ENCODE peak calls at places on chromosomes 11 and 22, in eight cellular contexts. J is A549; R is activated CD4-positive, alpha-beta T cell treated with anti-CD3 and anti-CD28 coated beads, Interleukin-2, amount 50 U/mL, for 24 hours; U is skeletal muscle cell; W is Right ventricle myocardium inferior; X is adrenal gland; G is neuronal stem cell; A is heart right ventricle. V is an unnamed sample.

GRCh38 chr11:203056-203944 is 3.9 kb downstream of the BET1L start:
- DNase-seq in X (no peak), U (no peak), W (no peak), G (no peak), A (no peak), J (no peak), R (no peak), V (no peak)

GRCh38 chr22:30262917-30263741 is 3.5 kb downstream of the OSM start:
- DNase-seq in R (peak; percentile 71), W (peak; percentile 89), J (no peak), A (peak; percentile 71), U (no peak), G (peak; percentile 80), X (peak; percentile 83), V (no peak)

GRCh38 chr22:36617694-36618522 is 85.6 kb downstream of the CACNG2 start:
- DNase-seq in G (no peak), U (no peak), W (no peak), R (no peak), J (no peak), A (no peak), X (no peak), V (no peak)

GRCh38 chr22:22110548-22111266 is 128.1 kb upstream of the TOP3B start:
- DNase-seq in A (peak; percentile 30), W (no peak), G (peak; percentile 45), J (peak; percentile 52), R (no peak), X (peak; percentile 37), U (peak; percentile 24), V (peak; percentile 34)

GRCh38 chr11:85658180-85658579 is 6.7 kb downstream of the CREBZF start:
- DNase-seq in U (no peak), G (no peak), R (no peak), A (no peak), W (no peak), X (no peak), J (no peak), V (no peak)

GRCh38 chr11:12090061-12090572 is 20.3 kb upstream of the MICAL2 start:
- DNase-seq in G (no peak), X (no peak), W (no peak), J (no peak), U (no peak), A (peak; percentile 19), R (no peak), V (no peak)

GRCh38 chr11:77039491-77040400 is 5.5 kb downstream of the B3GNT6 start:
- DNase-seq in G (peak; percentile 26), A (no peak), X (no peak), R (no peak), U (no peak), W (no peak), J (no peak), V (peak; percentile 1)

GRCh38 chr11:124839051-124839971 is 25.9 kb upstream of the ROBO3 start:
- DNase-seq in J (no peak), R (no peak), W (no peak), U (no peak), G (no peak), X (no peak), A (no peak), V (no peak)

GRCh38 chr11:2525166-2525861 is 80.5 kb downstream of the KCNQ1 start:
- DNase-seq in A (no peak), J (no peak), G (no peak), W (peak; percentile 64), X (peak; percentile 49), U (no peak), R (no peak), V (no peak)

GRCh38 chr11:70790671-70791300 is 392.5 kb downstream of the CTTN start:
- DNase-seq in J (no peak), A (no peak), X (no peak), R (no peak), G (no peak), U (no peak), W (no peak), V (no peak)

GRCh38 chr11:14908214-14908880 is 16.3 kb upstream of the CYP2R1 start:
- DNase-seq in R (no peak), U (no peak), G (no peak), X (no peak), J (peak; percentile 32), A (no peak), W (no peak), V (peak; percentile 60)

GRCh38 chr11:27613670-27613950 is 86.6 kb downstream of the BDNF start:
- DNase-seq in R (no peak), G (no peak), J (no peak), W (no peak), A (no peak), U (no peak), X (no peak), V (no peak)

GRCh38 chr22:19568337-19569311 is 44.4 kb upstream of the CLDN5 start:
- DNase-seq in W (no peak), A (peak; percentile 19), X (peak; percentile 31), J (no peak), R (no peak), G (no peak), U (peak; percentile 79), V (peak; percentile 90)

GRCh38 chr22:36599771-36600170 is 70.8 kb upstream of the EIF3D start:
- DNase-seq in J (no peak), U (no peak), A (no peak), X (no peak), R (no peak), G (no peak), W (no peak), V (no peak)

GRCh38 chr22:27663031-27663367 is 138.6 kb downstream of the MN1 start:
- DNase-seq in X (no peak), W (no peak), A (no peak), G (no peak), U (no peak), J (no peak), R (no peak), V (no peak)

GRCh38 chr22:49785841-49786451 is 41.7 kb downstream of the BRD1 start:
- DNase-seq in X (no peak), W (no peak), A (no peak), R (no peak), J (no peak), G (no peak), U (no peak), V (no peak)

GRCh38 chr22:35383679-35384071 is 2.8 kb downstream of the HMOX1 start:
- DNase-seq in W (no peak), X (no peak), J (no peak), A (no peak), G (no peak), U (no peak), R (no peak), V (no peak)

GRCh38 chr11:3959015-3959917 is 103.8 kb downstream of the STIM1 start:
- DNase-seq in R (no peak), W (no peak), X (no peak), U (peak; percentile 63), A (no peak), G (no peak), J (peak; percentile 53), V (peak; percentile 72)

GRCh38 chr11:43681543-43681942 is 1.0 kb downstream of the HSD17B12 start:
- DNase-seq in J (peak; percentile 19), X (no peak), W (no peak), R (no peak), G (no peak), U (no peak), A (no peak), V (peak; percentile 4)

GRCh38 chr11:64358536-64358906 is 441 bp upstream of the RPS6KA4 start:
- DNase-seq in A (no peak), W (no peak), G (no peak), X (no peak), J (no peak), R (no peak), U (no peak), V (no peak)

GRCh38 chr11:3009481-3009880 is 17.4 kb upstream of the NAP1L4 start:
- DNase-seq in W (no peak), X (no peak), R (no peak), J (no peak), A (no peak), U (no peak), G (no peak), V (no peak)

GRCh38 chr22:44092636-44093220 is 68.6 kb downstream of the PARVB start:
- DNase-seq in G (no peak), A (no peak), R (no peak), J (no peak), U (no peak), W (peak; percentile 7), X (no peak), V (no peak)

GRCh38 chr11:59418151-59418550 is 8.1 kb downstream of the OR5A2 start:
- DNase-seq in J (no peak), W (no peak), R (no peak), G (no peak), X (no peak), U (no peak), A (no peak), V (no peak)

GRCh38 chr22:37852418-37852817 is 3.2 kb downstream of the EIF3L start:
- DNase-seq in U (no peak), W (no peak), G (no peak), X (no peak), A (no peak), J (no peak), R (no peak), V (no peak)

GRCh38 chr22:43079742-43080141 is 9.4 kb downstream of the TTLL1 start:
- DNase-seq in W (no peak), J (no peak), R (no peak), A (no peak), U (no peak), G (no peak), X (no peak), V (no peak)

GRCh38 chr11:27720277-27720830 is 20.1 kb upstream of the BDNF start:
- DNase-seq in A (peak; percentile 40), W (no peak), R (no peak), U (no peak), X (peak; percentile 45), J (peak; percentile 67), G (peak; percentile 88), V (no peak)

V was measured in GM04503.